ENCODE peak calls at places on chromosomes 6 and 20, in four cellular contexts. N, J, G and D are unnamed samples.
A peak's percentile ranks its signal among the peaks of the same experiment; 100 is the strongest.

GRCh38 chr20:18272451-18272850 is 15.9 kb upstream of the ZNF133 start:
- DNase-seq in N (no peak), G (peak; percentile 44), J (peak; percentile 73), D (no peak)

GRCh38 chr6:127164009-127164408 is 45.5 kb downstream of the RSPO3 start:
- DNase-seq in J (no peak), G (no peak), N (no peak), D (no peak)

GRCh38 chr6:69802995-69803394 is 6.2 kb upstream of the LMBRD1 start:
- DNase-seq in N (no peak), J (no peak), G (no peak), D (no peak)

GRCh38 chr6:134046054-134046453 is 6.4 kb downstream of the SLC2A12 start:
- DNase-seq in N (no peak), G (no peak), J (no peak), D (no peak)

GRCh38 chr20:33838035-33838864 is 27.1 kb downstream of the CHMP4B start:
- DNase-seq in J (no peak), G (no peak), N (no peak), D (no peak)

GRCh38 chr6:33383427-33384185 is 8.0 kb upstream of the KIFC1 start:
- DNase-seq in N (no peak), G (no peak), J (no peak), D (no peak)

GRCh38 chr6:170160031-170160627 is 130.7 kb downstream of the DLL1 start:
- DNase-seq in N (no peak), J (no peak), G (peak; percentile 62), D (peak; percentile 52)

GRCh38 chr20:36607586-36608387 is 2.2 kb downstream of the RAB5IF start:
- DNase-seq in J (peak; percentile 99), G (no peak), N (no peak), D (no peak)

GRCh38 chr6:38436726-38437465 is 202.8 kb downstream of the BTBD9 start:
- DNase-seq in J (no peak), N (no peak), G (no peak), D (no peak)

GRCh38 chr20:24587384-24588046 is 118.1 kb downstream of the SYNDIG1 start:
- DNase-seq in J (no peak), G (no peak), N (no peak), D (no peak)

GRCh38 chr6:145368075-145368474 is 367.2 kb downstream of the EPM2A start:
- DNase-seq in N (no peak), G (no peak), J (no peak), D (no peak)

GRCh38 chr6:149484733-149485700 is at the start of gene ZC3H12D:
- DNase-seq in J (peak; percentile 91), N (no peak), G (no peak), D (no peak)

GRCh38 chr6:148608211-148608951 is 138.4 kb upstream of the UST start:
- DNase-seq in G (no peak), J (peak; percentile 12), N (no peak), D (peak; percentile 19)

GRCh38 chr6:169859978-169860703 is 108.7 kb downstream of the ERMARD start:
- DNase-seq in N (no peak), J (no peak), G (no peak), D (no peak)

GRCh38 chr6:140561701-140562100 is 1187.3 kb upstream of the CITED2 start:
- DNase-seq in J (no peak), G (no peak), N (no peak), D (no peak)

GRCh38 chr6:52410979-52411378 is 9.2 kb upstream of the EFHC1 start:
- DNase-seq in N (no peak), J (no peak), G (no peak), D (no peak)

GRCh38 chr20:14488756-14489479 is 151.5 kb upstream of the FLRT3 start:
- DNase-seq in G (no peak), N (no peak), J (no peak), D (no peak)

GRCh38 chr20:44223721-44224120 is 13.2 kb upstream of the OSER1 start:
- DNase-seq in J (no peak), N (no peak), G (no peak), D (no peak)

GRCh38 chr20:59825944-59826759 is 107.3 kb downstream of the SYCP2 start:
- DNase-seq in N (no peak), G (no peak), J (no peak), D (no peak)

GRCh38 chr6:52392944-52393343 is 27.2 kb upstream of the EFHC1 start:
- DNase-seq in J (no peak), N (no peak), G (no peak), D (no peak)

GRCh38 chr6:154343473-154344308 is 12.9 kb downstream of the IPCEF1 start:
- DNase-seq in J (no peak), G (peak; percentile 51), N (no peak), D (peak; percentile 35)

GRCh38 chr6:141261016-141261671 is 871.6 kb upstream of the GJE1 start:
- DNase-seq in J (no peak), N (no peak), G (no peak), D (no peak)

GRCh38 chr6:4446982-4447381 is 311.6 kb upstream of the ECI2 start:
- DNase-seq in J (no peak), G (no peak), N (no peak), D (no peak)

GRCh38 chr6:85680388-85680787 is 37.7 kb upstream of the SYNCRIP start:
- DNase-seq in G (no peak), N (no peak), J (no peak), D (no peak)

GRCh38 chr6:31769684-31770371 is 7.3 kb downstream of the VWA7 start:
- DNase-seq in G (peak; percentile 100), N (peak; percentile 36), J (peak; percentile 71), D (peak; percentile 95)

GRCh38 chr20:13220857-13221297 is at the start of gene ISM1:
- DNase-seq in G (no peak), J (no peak), N (no peak), D (peak; percentile 23)

GRCh38 chr6:20413826-20414225 is 12.1 kb downstream of the E2F3 start:
- DNase-seq in N (no peak), G (no peak), J (no peak), D (no peak)

GRCh38 chr6:66522864-66523263 is 815.8 kb upstream of the EYS start:
- DNase-seq in N (no peak), J (no peak), G (no peak), D (no peak)

GRCh38 chr20:32206383-32207210 is 946 bp downstream of the PLAGL2 start:
- DNase-seq in N (no peak), J (no peak), G (no peak), D (no peak)

GRCh38 chr6:144675231-144675861 is 390.2 kb downstream of the UTRN start:
- DNase-seq in N (peak; percentile 24), G (no peak), J (no peak), D (no peak)

GRCh38 chr6:160363016-160363996 is 15.1 kb downstream of the SLC22A3 start:
- DNase-seq in N (no peak), J (no peak), G (no peak), D (no peak)

GRCh38 chr6:106446287-106446885 is 85.9 kb downstream of the CRYBG1 start:
- DNase-seq in J (no peak), N (no peak), G (no peak), D (no peak)

GRCh38 chr6:56638760-56639159 is 3.9 kb downstream of the DST start:
- DNase-seq in J (no peak), G (no peak), N (no peak), D (no peak)
- TF ChIP-seq FOXK2 in J (no peak), G (no peak), N (no peak), D (no peak)

GRCh38 chr6:39901116-39901655 is 33.1 kb downstream of the MOCS1 start:
- DNase-seq in G (no peak), J (no peak), N (no peak), D (no peak)

GRCh38 chr6:39902786-39903465 is 31.3 kb downstream of the MOCS1 start:
- DNase-seq in G (peak; percentile 22), J (no peak), N (no peak), D (no peak)

GRCh38 chr6:39903656-39904055 is 30.6 kb downstream of the MOCS1 start:
- DNase-seq in G (no peak), N (no peak), J (no peak), D (no peak)

GRCh38 chr6:39901670-39902069 is 32.6 kb downstream of the MOCS1 start:
- DNase-seq in G (no peak), J (no peak), N (no peak), D (no peak)

GRCh38 chr6:39902136-39902535 is 32.1 kb downstream of the MOCS1 start:
- DNase-seq in G (no peak), N (no peak), J (no peak), D (no peak)
- TF ChIP-seq FOXK2 in G (no peak), N (no peak), J (no peak), D (no peak)

DNA sequence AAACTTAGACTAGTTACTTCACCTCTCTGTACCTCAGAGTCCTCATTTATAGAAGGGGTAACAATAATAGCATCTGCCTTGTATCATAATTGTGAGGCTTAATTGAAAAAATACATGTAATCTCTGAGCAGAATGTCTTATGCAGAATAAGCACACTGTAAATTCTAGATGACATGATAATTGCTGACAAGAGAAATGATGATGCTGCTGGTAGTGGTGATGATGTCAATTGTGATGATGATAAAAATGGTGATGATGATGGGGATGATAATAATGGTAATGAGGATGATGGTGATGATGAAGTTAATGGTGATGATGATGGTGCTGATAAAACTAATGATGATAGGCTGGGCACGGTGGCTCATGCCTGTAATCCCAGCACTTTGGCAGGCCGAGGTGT is 346.1 kb upstream of the CDH4 start:
- DNase-seq in G (no peak), J (no peak), N (no peak), D (no peak)
- TF ChIP-seq FOXK2 in G (no peak), J (no peak), N (no peak), D (no peak)

DNA sequence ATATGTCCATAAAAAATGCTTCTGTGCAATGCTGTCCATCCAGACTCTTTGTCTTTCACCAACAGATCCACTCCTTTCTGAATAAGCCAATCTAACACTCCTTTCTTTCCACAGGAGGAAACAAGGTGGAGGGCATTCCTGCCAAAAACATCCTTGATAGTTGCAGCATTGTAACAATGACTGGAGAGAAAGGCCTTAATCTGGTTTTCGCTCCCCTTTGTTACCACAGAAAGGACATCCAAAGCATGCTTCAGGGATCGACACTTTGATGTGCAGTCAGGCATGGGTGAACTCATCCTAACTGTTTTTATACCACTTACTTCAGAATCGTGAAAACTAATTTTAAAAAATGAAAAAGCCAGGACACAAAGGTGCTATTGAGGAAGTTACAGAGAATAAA is 7.4 kb downstream of the IBTK start:
- DNase-seq in J (no peak), N (no peak), G (no peak), D (no peak)
- TF ChIP-seq FOXK2 in J (no peak), N (no peak), G (no peak), D (no peak)

GRCh38 chr6:168115748-168116445 is 36.9 kb upstream of the FRMD1 start:
- DNase-seq in N (no peak), G (no peak), J (no peak), D (no peak)
- TF ChIP-seq FOXK2 in N (no peak), G (no peak), J (no peak), D (no peak)

GRCh38 chr6:112235956-112236355 is 18.4 kb downstream of the LAMA4 start:
- DNase-seq in N (no peak), J (no peak), G (no peak), D (no peak)
- TF ChIP-seq FOXK2 in N (no peak), J (no peak), G (no peak), D (no peak)

GRCh38 chr6:158039571-158040050 is 57.9 kb downstream of the SYNJ2 start:
- DNase-seq in G (peak; percentile 36), N (no peak), J (peak; percentile 61), D (no peak)
- TF ChIP-seq FOXK2 in G (no peak), N (no peak), J (no peak), D (no peak)